ENCODE peak calls at places on chromosome 14, in six cellular contexts. One of them, this sample, is unnamed.
A peak's percentile ranks its signal among the peaks of the same experiment; 100 is the strongest.

GRCh38 chr14:100825691-100826331 is at the start of gene MEG3:
- ATAC-seq in HCT116: no peak
- ATAC-seq in K562: no peak
- ATAC-seq in gastrocnemius medialis: peak; percentile 45
- ATAC-seq in upper lobe of left lung: peak; percentile 67
- ATAC-seq in heart left ventricle: peak; percentile 36
- ATAC-seq in this sample: peak; percentile 55

GRCh38 chr14:80491131-80491530 is 279.8 kb upstream of the DIO2 start:
- ATAC-seq in K562: no peak
- ATAC-seq in upper lobe of left lung: peak; percentile 89
- ATAC-seq in gastrocnemius medialis: peak; percentile 95
- ATAC-seq in heart left ventricle: peak; percentile 82
- ATAC-seq in HCT116: no peak
- ATAC-seq in this sample: peak; percentile 81

GRCh38 chr14:25396128-25396527 is 346.2 kb upstream of the STXBP6 start:
- ATAC-seq in HCT116: no peak
- ATAC-seq in K562: no peak
- ATAC-seq in heart left ventricle: no peak
- ATAC-seq in gastrocnemius medialis: no peak
- ATAC-seq in upper lobe of left lung: no peak
- ATAC-seq in this sample: no peak

GRCh38 chr14:94974893-94975292 is 182.4 kb downstream of the DICER1 start:
- ATAC-seq in gastrocnemius medialis: peak; percentile 53
- ATAC-seq in heart left ventricle: no peak
- ATAC-seq in HCT116: peak; percentile 63
- ATAC-seq in K562: no peak
- ATAC-seq in upper lobe of left lung: no peak
- ATAC-seq in this sample: no peak

GRCh38 chr14:69701857-69702256 is 65.1 kb upstream of the SRSF5 start:
- ATAC-seq in gastrocnemius medialis: no peak
- ATAC-seq in upper lobe of left lung: no peak
- ATAC-seq in K562: peak; percentile 83
- ATAC-seq in HCT116: no peak
- ATAC-seq in heart left ventricle: no peak
- ATAC-seq in this sample: no peak

GRCh38 chr14:56358265-56358664 is 221.3 kb upstream of the TMEM260 start:
- ATAC-seq in HCT116: no peak
- ATAC-seq in K562: no peak
- ATAC-seq in gastrocnemius medialis: no peak
- ATAC-seq in upper lobe of left lung: no peak
- ATAC-seq in heart left ventricle: no peak
- ATAC-seq in this sample: no peak

GRCh38 chr14:61542848-61543790 is 152.2 kb upstream of the HIF1A start:
- ATAC-seq in K562: no peak
- ATAC-seq in heart left ventricle: no peak
- ATAC-seq in upper lobe of left lung: no peak
- ATAC-seq in HCT116: no peak
- ATAC-seq in gastrocnemius medialis: no peak
- ATAC-seq in this sample: peak; percentile 58

GRCh38 chr14:26887842-26888241 is 290.0 kb upstream of the NOVA1 start:
- ATAC-seq in upper lobe of left lung: peak; percentile 87
- ATAC-seq in HCT116: no peak
- ATAC-seq in K562: no peak
- ATAC-seq in heart left ventricle: no peak
- ATAC-seq in gastrocnemius medialis: no peak
- ATAC-seq in this sample: peak; percentile 93

GRCh38 chr14:60064491-60065072 is 27.1 kb upstream of the PCNX4 start:
- ATAC-seq in gastrocnemius medialis: peak; percentile 56
- ATAC-seq in HCT116: no peak
- ATAC-seq in upper lobe of left lung: peak; percentile 68
- ATAC-seq in heart left ventricle: no peak
- ATAC-seq in K562: peak; percentile 63
- ATAC-seq in this sample: no peak

GRCh38 chr14:24806061-24806678 is 172.2 kb upstream of the GZMB start:
- ATAC-seq in gastrocnemius medialis: no peak
- ATAC-seq in K562: peak; percentile 87
- ATAC-seq in HCT116: no peak
- ATAC-seq in upper lobe of left lung: peak; percentile 67
- ATAC-seq in heart left ventricle: peak; percentile 46
- ATAC-seq in this sample: no peak

DNA sequence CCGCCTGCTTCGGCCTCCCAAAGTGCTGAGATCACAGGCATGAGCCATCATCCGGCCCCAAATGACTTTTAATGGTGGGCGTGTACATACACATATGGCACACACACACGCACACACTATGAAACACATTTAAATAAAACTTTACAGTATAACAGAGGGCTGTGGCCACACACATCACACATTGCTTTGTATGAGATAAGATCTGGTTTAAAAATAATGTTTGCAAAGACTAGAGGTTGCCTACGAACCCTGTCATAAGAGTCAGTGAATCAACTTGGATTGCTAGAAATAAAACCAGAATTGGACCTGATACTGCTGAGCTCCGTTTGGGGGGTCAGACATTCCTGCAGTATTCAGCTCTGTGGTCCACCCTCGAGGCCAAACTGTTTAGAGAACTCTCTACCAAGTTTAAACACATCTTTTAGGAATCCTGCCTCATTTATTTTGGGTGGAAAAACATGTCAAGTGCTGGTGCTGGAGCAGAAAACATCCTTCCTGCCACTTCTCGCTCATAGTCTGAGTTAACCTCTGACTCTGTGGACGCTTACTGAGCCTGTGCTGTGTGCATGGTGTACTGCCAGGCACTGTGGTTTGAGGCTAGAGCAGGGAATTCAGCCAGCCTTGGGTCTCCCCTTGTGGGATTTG is 47.8 kb upstream of the EML1 start:
- ATAC-seq in HCT116: no peak
- ATAC-seq in K562: no peak
- ATAC-seq in upper lobe of left lung: peak; percentile 69
- ATAC-seq in heart left ventricle: no peak
- ATAC-seq in gastrocnemius medialis: no peak
- ATAC-seq in this sample: peak; percentile 58
- H3K4me1 ChIP-seq in HCT116: no peaks in the 10 kb centered on the region
- H3K4me1 ChIP-seq in K562: peaks cover 12% of the 10 kb centered on the region
- H3K4me1 ChIP-seq in upper lobe of left lung: peaks cover 49% of the 10 kb centered on the region
- H3K4me1 ChIP-seq in heart left ventricle: peaks cover 18% of the 10 kb centered on the region
- H3K4me1 ChIP-seq in gastrocnemius medialis: peaks cover 56% of the 10 kb centered on the region
- H3K4me1 ChIP-seq in this sample: peaks cover 60% of the 10 kb centered on the region

GRCh38 chr14:102020058-102020971 is 55.9 kb downstream of the DYNC1H1 start:
- ATAC-seq in K562: no peak
- ATAC-seq in HCT116: no peak
- ATAC-seq in upper lobe of left lung: no peak
- ATAC-seq in gastrocnemius medialis: no peak
- ATAC-seq in heart left ventricle: no peak
- ATAC-seq in this sample: no peak
- H3K36me3 ChIP-seq in K562: peaks cover 80% of the 10 kb centered on the region
- H3K36me3 ChIP-seq in HCT116: peaks cover 64% of the 10 kb centered on the region
- H3K36me3 ChIP-seq in upper lobe of left lung: peaks cover 100% of the 10 kb centered on the region
- H3K36me3 ChIP-seq in gastrocnemius medialis: peaks cover 100% of the 10 kb centered on the region
- H3K36me3 ChIP-seq in heart left ventricle: peaks cover 70% of the 10 kb centered on the region
- H3K36me3 ChIP-seq in this sample: no peaks in the 10 kb centered on the region

GRCh38 chr14:103313704-103314103 is 20.3 kb upstream of the EIF5 start:
- ATAC-seq in upper lobe of left lung: no peak
- ATAC-seq in heart left ventricle: no peak
- ATAC-seq in K562: peak; percentile 12
- ATAC-seq in HCT116: no peak
- ATAC-seq in gastrocnemius medialis: no peak
- ATAC-seq in this sample: no peak

GRCh38 chr14:103315941-103316340 is 18.1 kb upstream of the EIF5 start:
- ATAC-seq in K562: no peak
- ATAC-seq in heart left ventricle: no peak
- ATAC-seq in gastrocnemius medialis: no peak
- ATAC-seq in HCT116: no peak
- ATAC-seq in upper lobe of left lung: no peak
- ATAC-seq in this sample: no peak

GRCh38 chr14:103316723-103317122 is 17.3 kb upstream of the EIF5 start:
- ATAC-seq in HCT116: no peak
- ATAC-seq in gastrocnemius medialis: no peak
- ATAC-seq in upper lobe of left lung: no peak
- ATAC-seq in K562: no peak
- ATAC-seq in heart left ventricle: no peak
- ATAC-seq in this sample: no peak

GRCh38 chr14:103314496-103315277 is 19.4 kb upstream of the EIF5 start:
- ATAC-seq in gastrocnemius medialis: no peak
- ATAC-seq in K562: peak; percentile 83
- ATAC-seq in HCT116: no peak
- ATAC-seq in upper lobe of left lung: no peak
- ATAC-seq in heart left ventricle: no peak
- ATAC-seq in this sample: no peak

GRCh38 chr14:103315368-103315911 is 18.6 kb upstream of the EIF5 start:
- ATAC-seq in HCT116: no peak
- ATAC-seq in heart left ventricle: no peak
- ATAC-seq in K562: peak; percentile 55
- ATAC-seq in upper lobe of left lung: peak; percentile 51
- ATAC-seq in gastrocnemius medialis: peak; percentile 70
- ATAC-seq in this sample: peak; percentile 59
- TF ChIP-seq POLR2A in HCT116: no peak
- TF ChIP-seq POLR2A in heart left ventricle: no peak
- TF ChIP-seq POLR2A in K562: no peak
- TF ChIP-seq POLR2A in upper lobe of left lung: no peak
- TF ChIP-seq POLR2A in gastrocnemius medialis: no peak
- TF ChIP-seq POLR2A in this sample: no peak

DNA sequence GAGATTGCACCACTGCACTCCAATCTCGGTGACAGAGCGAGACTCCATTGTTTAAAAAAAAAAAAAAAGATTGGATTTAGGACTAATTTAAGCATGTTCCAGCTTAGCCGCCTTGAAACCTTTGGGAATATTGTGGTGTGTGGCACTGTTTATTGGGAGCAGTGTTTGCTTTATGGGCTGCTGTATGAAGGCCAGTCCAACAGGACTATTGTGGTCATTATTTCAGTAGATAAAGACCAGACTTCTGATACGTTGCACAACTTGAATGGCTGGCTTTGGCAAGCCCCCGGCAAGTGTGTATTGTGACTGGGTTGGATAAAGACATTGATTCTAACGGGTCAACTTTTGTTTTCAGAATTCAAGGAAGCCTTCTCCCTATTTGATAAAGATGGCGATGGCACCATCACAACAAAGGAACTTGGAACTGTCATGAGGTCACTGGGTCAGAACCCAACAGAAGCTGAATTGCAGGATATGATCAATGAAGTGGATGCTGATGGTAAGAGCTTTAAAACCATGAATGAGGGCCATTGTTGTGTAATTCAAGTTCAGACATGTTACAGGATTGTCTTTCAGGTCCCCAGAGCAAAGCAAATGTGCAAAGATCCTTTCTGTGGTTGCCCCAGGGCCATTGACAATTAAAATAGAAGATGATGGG is 4.2 kb downstream of the CALM1 start:
- ATAC-seq in heart left ventricle: no peak
- ATAC-seq in K562: no peak
- ATAC-seq in upper lobe of left lung: no peak
- ATAC-seq in HCT116: no peak
- ATAC-seq in gastrocnemius medialis: no peak
- ATAC-seq in this sample: no peak
- H3K4me1 ChIP-seq in heart left ventricle: peaks cover 20% of the 10 kb centered on the region
- H3K4me1 ChIP-seq in K562: peaks cover 14% of the 10 kb centered on the region
- H3K4me1 ChIP-seq in upper lobe of left lung: peaks cover 54% of the 10 kb centered on the region
- H3K4me1 ChIP-seq in HCT116: peaks cover 12% of the 10 kb centered on the region
- H3K4me1 ChIP-seq in gastrocnemius medialis: peaks cover 75% of the 10 kb centered on the region
- H3K4me1 ChIP-seq in this sample: peaks cover 24% of the 10 kb centered on the region

GRCh38 chr14:105460616-105461015 is 14.0 kb upstream of the CRIP2 start:
- ATAC-seq in heart left ventricle: no peak
- ATAC-seq in K562: no peak
- ATAC-seq in gastrocnemius medialis: no peak
- ATAC-seq in upper lobe of left lung: no peak
- ATAC-seq in HCT116: no peak
- ATAC-seq in this sample: no peak

GRCh38 chr14:105458010-105458409 is 16.6 kb upstream of the CRIP2 start:
- ATAC-seq in upper lobe of left lung: no peak
- ATAC-seq in HCT116: peak; percentile 20
- ATAC-seq in gastrocnemius medialis: no peak
- ATAC-seq in heart left ventricle: no peak
- ATAC-seq in K562: no peak
- ATAC-seq in this sample: no peak

GRCh38 chr14:105461903-105462302 is 12.7 kb upstream of the CRIP2 start:
- ATAC-seq in K562: no peak
- ATAC-seq in heart left ventricle: no peak
- ATAC-seq in upper lobe of left lung: no peak
- ATAC-seq in HCT116: no peak
- ATAC-seq in gastrocnemius medialis: no peak
- ATAC-seq in this sample: no peak

GRCh38 chr14:105458571-105458970 is 16.1 kb upstream of the CRIP2 start:
- ATAC-seq in K562: no peak
- ATAC-seq in upper lobe of left lung: no peak
- ATAC-seq in heart left ventricle: no peak
- ATAC-seq in HCT116: peak; percentile 25
- ATAC-seq in gastrocnemius medialis: no peak
- ATAC-seq in this sample: no peak

GRCh38 chr14:105460116-105460515 is 14.5 kb upstream of the CRIP2 start:
- ATAC-seq in HCT116: no peak
- ATAC-seq in upper lobe of left lung: no peak
- ATAC-seq in gastrocnemius medialis: no peak
- ATAC-seq in K562: no peak
- ATAC-seq in heart left ventricle: no peak
- ATAC-seq in this sample: no peak
- H3K36me3 ChIP-seq in HCT116: peaks cover 24% of the 10 kb centered on the region
- H3K36me3 ChIP-seq in upper lobe of left lung: peaks cover 88% of the 10 kb centered on the region
- H3K36me3 ChIP-seq in gastrocnemius medialis: peaks cover 55% of the 10 kb centered on the region
- H3K36me3 ChIP-seq in K562: peaks cover 69% of the 10 kb centered on the region
- H3K36me3 ChIP-seq in heart left ventricle: peaks cover 5% of the 10 kb centered on the region
- H3K36me3 ChIP-seq in this sample: no peaks in the 10 kb centered on the region